ENCODE peak calls at places on chromosomes 5 and 9, in six cellular contexts. One of them, this sample, is unnamed.

GRCh38 chr5:1552469-1553255 is 28.9 kb upstream of the LPCAT1 start:
- DNase-seq in GM12891: no peak
- DNase-seq in coronary artery: peak
- DNase-seq in esophagus squamous epithelium: no peak
- DNase-seq in ureter: peak
- DNase-seq in SK-N-SH: no peak
- DNase-seq in this sample: peak

GRCh38 chr9:14062449-14063187 is 251.3 kb downstream of the NFIB start:
- DNase-seq in ureter: no peak
- DNase-seq in esophagus squamous epithelium: no peak
- DNase-seq in GM12891: no peak
- DNase-seq in coronary artery: no peak
- DNase-seq in SK-N-SH: peak
- DNase-seq in this sample: no peak

GRCh38 chr9:88533951-88534455 is 975 bp upstream of the NXNL2 start:
- DNase-seq in SK-N-SH: no peak
- DNase-seq in coronary artery: peak
- DNase-seq in ureter: no peak
- DNase-seq in esophagus squamous epithelium: no peak
- DNase-seq in GM12891: no peak
- DNase-seq in this sample: no peak

GRCh38 chr9:108434502-108434901 is 421.3 kb downstream of the ACTL7B start:
- DNase-seq in coronary artery: no peak
- DNase-seq in esophagus squamous epithelium: no peak
- DNase-seq in GM12891: no peak
- DNase-seq in SK-N-SH: no peak
- DNase-seq in ureter: no peak
- DNase-seq in this sample: no peak

GRCh38 chr9:109110326-109111014 is 9.3 kb downstream of the TMEM245 start:
- DNase-seq in coronary artery: no peak
- DNase-seq in GM12891: no peak
- DNase-seq in ureter: no peak
- DNase-seq in esophagus squamous epithelium: no peak
- DNase-seq in SK-N-SH: no peak
- DNase-seq in this sample: no peak

GRCh38 chr5:110918683-110919082 is 152.8 kb upstream of the TSLP start:
- DNase-seq in coronary artery: no peak
- DNase-seq in esophagus squamous epithelium: no peak
- DNase-seq in SK-N-SH: no peak
- DNase-seq in ureter: no peak
- DNase-seq in GM12891: no peak
- DNase-seq in this sample: no peak

GRCh38 chr5:156103116-156103860 is 223.7 kb upstream of the SGCD start:
- DNase-seq in SK-N-SH: no peak
- DNase-seq in GM12891: no peak
- DNase-seq in ureter: no peak
- DNase-seq in coronary artery: no peak
- DNase-seq in esophagus squamous epithelium: no peak
- DNase-seq in this sample: no peak

GRCh38 chr5:72108200-72109050 is 1.1 kb downstream of the MAP1B start:
- DNase-seq in esophagus squamous epithelium: no peak
- DNase-seq in SK-N-SH: peak
- DNase-seq in ureter: peak
- DNase-seq in coronary artery: peak
- DNase-seq in GM12891: peak
- DNase-seq in this sample: peak

GRCh38 chr9:114894801-114895433 is 35.5 kb downstream of the TNFSF8 start:
- DNase-seq in ureter: no peak
- DNase-seq in coronary artery: no peak
- DNase-seq in esophagus squamous epithelium: no peak
- DNase-seq in GM12891: no peak
- DNase-seq in SK-N-SH: no peak
- DNase-seq in this sample: no peak